ENCODE peak calls at places on chromosomes 11 and 22, in ten cellular contexts. B is Right ventricle myocardium superior; X is activated T-cell treated with anti-CD3 and anti-CD28 coated beads for 24 hours; A is CD4-positive, alpha-beta T cell; N is activated CD4-positive, CD25-positive, alpha-beta regulatory T cell; P is neural crest cell; Q is T-helper 2 cell; H is esophagus squamous epithelium; S is pons; R is transverse colon. T is an unnamed sample.

GRCh38 chr11:121321614-121322243 is 29.2 kb downstream of the SC5D start:
- DNase-seq in P (no peak), H (no peak), X (peak; percentile 19), N (no peak), Q (no peak), A (peak; percentile 12), B (no peak), S (peak; percentile 93), R (peak; percentile 49), T (no peak)

GRCh38 chr22:44996120-44996519 is 13.7 kb downstream of the PHF21B start:
- DNase-seq in R (no peak), S (no peak), H (no peak), P (no peak), X (no peak), Q (no peak), N (no peak), A (no peak), B (no peak), T (no peak)

GRCh38 chr22:44371741-44372525 is 59.2 kb upstream of the SHISAL1 start:
- DNase-seq in H (no peak), S (no peak), B (peak; percentile 24), A (no peak), N (no peak), R (no peak), P (no peak), Q (no peak), X (no peak), T (no peak)

GRCh38 chr11:121554552-121554951 is 101.8 kb upstream of the SORL1-AS1 start:
- DNase-seq in Q (no peak), H (no peak), R (no peak), N (no peak), A (no peak), B (no peak), X (no peak), P (no peak), S (no peak), T (no peak)

GRCh38 chr22:18023509-18024275 is 669 bp downstream of the MICAL3 start:
- DNase-seq in B (peak; percentile 88), H (no peak), R (peak; percentile 90), Q (peak; percentile 13), X (peak; percentile 4), P (peak; percentile 60), A (no peak), S (peak; percentile 67), N (no peak), T (peak; percentile 36)

GRCh38 chr11:43908191-43908590 is 27.6 kb downstream of the ALKBH3 start:
- DNase-seq in X (no peak), A (no peak), R (no peak), P (no peak), N (no peak), S (no peak), H (no peak), B (no peak), Q (no peak), T (no peak)

GRCh38 chr22:40111451-40111850 is 66.3 kb upstream of the TNRC6B start:
- DNase-seq in Q (no peak), R (no peak), B (no peak), P (no peak), N (no peak), A (no peak), X (no peak), H (no peak), S (no peak), T (no peak)

GRCh38 chr11:19871531-19871930 is 158.9 kb downstream of the NAV2 start:
- DNase-seq in Q (no peak), R (no peak), B (no peak), N (no peak), X (no peak), P (no peak), H (no peak), A (no peak), S (no peak), T (no peak)